ENCODE peak calls at places on chromosome 19, in nine cellular contexts. J, M, L, A, D, E, V, B and I are unnamed samples.

GRCh38 chr19:39497850-39498261 is 891 bp upstream of the DLL3 start:
- DNase-seq in M (peak), B (peak), A (no peak), J (peak), V (no peak), D (no peak), E (no peak), L (no peak), I (no peak)

GRCh38 chr19:10270180-10270615 is 722 bp upstream of the ICAM1 start:
- DNase-seq in V (peak), L (no peak), M (no peak), E (peak), J (peak), A (peak), D (peak), B (peak), I (no peak)

GRCh38 chr19:38265213-38265861 is 964 bp downstream of the SPINT2 start:
- DNase-seq in E (no peak), D (no peak), J (no peak), A (no peak), M (no peak), V (peak), L (no peak), B (peak), I (no peak)

GRCh38 chr19:2550431-2551171 is 74.7 kb downstream of the GADD45B start:
- DNase-seq in B (no peak), L (no peak), E (no peak), A (no peak), D (no peak), M (peak), J (peak), V (peak), I (no peak)

GRCh38 chr19:10780368-10780767 is 55.6 kb downstream of the TMED1 start:
- DNase-seq in A (peak), M (no peak), B (no peak), D (no peak), V (peak), L (peak), J (peak), E (no peak), I (no peak)

GRCh38 chr19:9934132-9934950 is 2.0 kb downstream of the OLFM2 start:
- DNase-seq in A (peak), E (peak), D (peak), B (peak), L (peak), M (peak), V (peak), J (peak), I (peak)

GRCh38 chr19:15014579-15014978 is 34.7 kb upstream of the CASP14 start:
- DNase-seq in L (no peak), V (no peak), E (no peak), M (no peak), J (no peak), A (no peak), D (no peak), B (no peak), I (no peak)

GRCh38 chr19:16516381-16516780 is 20.2 kb downstream of the C19orf44 start:
- DNase-seq in B (no peak), D (no peak), A (no peak), M (no peak), V (no peak), L (no peak), J (no peak), E (no peak), I (no peak)

GRCh38 chr19:34067861-34068271 is 104.4 kb upstream of the LSM14A start:
- DNase-seq in B (no peak), E (no peak), D (no peak), L (peak), A (no peak), V (no peak), J (peak), M (no peak), I (peak)

GRCh38 chr19:16801599-16801998 is 27.6 kb upstream of the SIN3B start:
- DNase-seq in J (peak), M (no peak), A (no peak), L (peak), B (no peak), V (no peak), D (no peak), E (no peak), I (peak)

GRCh38 chr19:1512671-1513491 is at the start of gene ADAMTSL5:
- DNase-seq in E (peak), A (no peak), L (no peak), V (no peak), B (peak), M (no peak), J (peak), D (peak), I (peak)

GRCh38 chr19:3370214-3370720 is 3.9 kb downstream of the NFIC start:
- DNase-seq in M (no peak), D (no peak), B (no peak), J (no peak), E (no peak), A (no peak), V (no peak), L (no peak), I (no peak)

GRCh38 chr19:1251503-1252220 is 3.3 kb downstream of the MIDN start:
- DNase-seq in J (peak), A (peak), L (no peak), B (peak), D (peak), E (peak), M (peak), V (no peak), I (no peak)

GRCh38 chr19:17052439-17052838 is 22.8 kb downstream of the HAUS8 start:
- DNase-seq in E (no peak), J (peak), V (no peak), L (peak), D (no peak), A (peak), M (peak), B (peak), I (peak)

GRCh38 chr19:48551437-48552302 is at the start of gene SULT2B1:
- DNase-seq in J (no peak), E (no peak), D (no peak), B (no peak), A (peak), M (no peak), L (no peak), V (peak), I (no peak)

GRCh38 chr19:18419699-18420460 is 682 bp downstream of the SSBP4 start:
- DNase-seq in A (no peak), E (no peak), L (no peak), D (peak), M (peak), B (peak), V (peak), J (no peak), I (no peak)

GRCh38 chr19:55600336-55601028 is 394 bp downstream of the ZNF524 start:
- DNase-seq in L (no peak), J (no peak), M (peak), V (no peak), B (peak), E (no peak), A (no peak), D (no peak), I (no peak)

GRCh38 chr19:43774103-43774939 is 6.5 kb downstream of the KCNN4 start:
- DNase-seq in E (no peak), V (peak), A (peak), J (peak), M (peak), D (no peak), B (no peak), L (peak), I (peak)

GRCh38 chr19:8208710-8209110 is 460 bp upstream of the CERS4 start:
- DNase-seq in M (peak), J (peak), E (no peak), A (peak), L (no peak), V (no peak), D (no peak), B (no peak), I (no peak)

GRCh38 chr19:11196406-11197287 is 698 bp downstream of the KANK2 start:
- DNase-seq in J (peak), L (no peak), E (no peak), B (no peak), M (no peak), D (no peak), V (no peak), A (no peak), I (no peak)

GRCh38 chr19:1401138-1401888 is at the start of gene GAMT:
- DNase-seq in D (peak), A (no peak), J (no peak), V (no peak), E (peak), B (peak), L (no peak), M (peak), I (no peak)

GRCh38 chr19:39212377-39212742 is 8.3 kb upstream of the SYCN start:
- DNase-seq in A (no peak), L (peak), J (peak), E (peak), M (no peak), V (peak), B (peak), D (peak), I (no peak)